ENCODE peak calls at places on chromosomes 3 and 15, in six cellular contexts. X, Q, M, C, H and Y are unnamed samples.

GRCh38 chr3:13656584-13657301 is 107.8 kb downstream of the FBLN2 start:
- DNase-seq in X (no peak), Q (no peak), M (no peak), H (no peak), C (no peak), Y (no peak)

GRCh38 chr3:71754610-71755253 is 1.1 kb downstream of the GPR27 start:
- DNase-seq in M (peak; percentile 49), C (no peak), X (no peak), H (no peak), Q (no peak), Y (no peak)

GRCh38 chr15:60526127-60526616 is 47.2 kb upstream of the ICE2 start:
- DNase-seq in H (no peak), Q (peak; percentile 64), M (no peak), C (peak; percentile 31), X (no peak), Y (no peak)

GRCh38 chr3:185332026-185332735 is 30.8 kb upstream of the MAP3K13 start:
- DNase-seq in X (peak; percentile 82), M (no peak), C (no peak), H (no peak), Q (peak; percentile 95), Y (no peak)

GRCh38 chr3:120559228-120560061 is 36.7 kb upstream of the NDUFB4 start:
- DNase-seq in X (peak; percentile 85), M (peak; percentile 48), H (peak; percentile 85), C (peak; percentile 45), Q (peak; percentile 69), Y (peak; percentile 89)

GRCh38 chr3:72288955-72289707 is 504.2 kb upstream of the PROK2 start:
- DNase-seq in M (peak; percentile 66), X (peak; percentile 57), Q (peak; percentile 71), C (peak; percentile 25), H (no peak), Y (peak; percentile 78)

GRCh38 chr3:183008303-183008702 is 28.0 kb upstream of the DCUN1D1 start:
- DNase-seq in X (no peak), Q (no peak), C (no peak), M (no peak), H (no peak), Y (no peak)

GRCh38 chr15:76973362-76973743 is 21.6 kb upstream of the PSTPIP1 start:
- DNase-seq in M (peak; percentile 60), C (peak; percentile 63), H (peak; percentile 63), X (peak; percentile 20), Q (peak; percentile 34), Y (no peak)

GRCh38 chr3:59593380-59593779 is 543.6 kb upstream of the CFAP20DC start:
- DNase-seq in C (no peak), X (no peak), Q (no peak), M (no peak), H (no peak), Y (no peak)

GRCh38 chr3:73472429-73472828 is 152.3 kb downstream of the PDZRN3 start:
- DNase-seq in X (no peak), H (no peak), M (no peak), C (no peak), Q (no peak), Y (no peak)

GRCh38 chr3:42498034-42498433 is 4.4 kb upstream of the VIPR1 start:
- DNase-seq in C (no peak), H (no peak), M (no peak), Q (no peak), X (no peak), Y (no peak)

GRCh38 chr15:42679285-42680141 is 57.4 kb downstream of the CDAN1 start:
- DNase-seq in H (no peak), Q (peak; percentile 99), X (no peak), C (peak; percentile 20), M (no peak), Y (no peak)

GRCh38 chr15:42890161-42890913 is 30.2 kb downstream of the TTBK2 start:
- DNase-seq in X (peak; percentile 88), Q (peak; percentile 95), M (no peak), C (no peak), H (no peak), Y (no peak)

DNA sequence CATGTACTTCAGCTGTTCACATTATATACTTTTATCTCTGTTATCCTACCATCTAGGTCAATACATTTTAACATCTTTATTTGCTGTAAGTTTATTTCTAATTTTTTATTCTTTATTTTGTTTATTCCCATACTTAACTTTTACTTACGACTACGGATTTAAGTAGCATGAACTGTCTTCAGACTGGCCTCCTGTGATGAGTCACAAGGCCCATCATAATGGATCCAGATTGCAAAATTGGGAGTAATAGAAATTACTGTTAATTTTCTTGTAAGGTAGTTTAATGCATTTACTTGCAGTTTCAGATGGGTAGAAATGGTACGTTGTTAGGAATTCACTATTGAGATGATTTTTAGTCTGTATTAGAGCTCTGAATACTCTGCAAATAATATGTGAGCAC is 45.9 kb downstream of the PPARG start:
- DNase-seq in M (no peak), Q (no peak), X (no peak), H (no peak), C (no peak), Y (no peak)
- H3K4me3 ChIP-seq in M (no peak overlapping the region), Q (no peak overlapping the region), X (no peak overlapping the region), H (no peak overlapping the region), C (no peak overlapping the region), Y (no peak overlapping the region)

DNA sequence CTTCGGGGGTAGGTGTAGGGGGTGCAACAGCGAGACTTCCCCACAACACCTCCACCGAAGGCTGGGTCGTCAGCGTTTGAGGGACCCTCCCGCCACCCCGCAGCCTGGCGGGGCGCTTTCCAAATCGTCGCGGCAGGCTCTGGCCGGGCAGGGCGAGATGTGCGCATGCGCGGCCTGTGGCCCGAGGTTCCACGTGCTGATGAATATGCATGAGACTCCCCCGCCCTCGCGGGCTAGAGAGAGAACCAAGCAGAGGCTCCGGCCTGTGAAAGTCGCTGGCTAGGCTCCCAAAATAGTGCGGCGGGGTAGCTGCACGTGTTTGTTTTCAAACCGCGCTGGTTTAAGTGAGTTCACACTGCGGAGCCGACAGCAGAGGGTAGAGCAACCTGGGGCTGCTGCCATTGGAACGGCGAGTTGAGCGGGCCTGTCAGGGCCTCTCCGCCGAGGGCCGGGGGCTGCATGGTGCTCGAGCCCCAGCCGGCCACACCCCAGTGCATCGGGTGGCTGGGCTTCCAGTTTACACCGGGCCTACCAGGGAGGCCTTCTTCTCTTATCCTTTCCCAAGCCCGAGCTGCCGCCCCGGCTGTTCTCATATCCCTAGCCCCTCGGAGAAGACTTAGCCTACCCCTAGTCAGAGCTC is 10.0 kb downstream of the ZIC1 start:
- DNase-seq in C (no peak), X (peak; percentile 15), Q (no peak), H (peak; percentile 84), M (no peak), Y (peak; percentile 77)
- H3K4me3 ChIP-seq in C (peak overlapping the region; percentile 14), X (peak overlapping the region; percentile 23), Q (no peak overlapping the region), H (no peak overlapping the region), M (peak overlapping the region; percentile 30), Y (peak overlapping the region; percentile 7)

DNA sequence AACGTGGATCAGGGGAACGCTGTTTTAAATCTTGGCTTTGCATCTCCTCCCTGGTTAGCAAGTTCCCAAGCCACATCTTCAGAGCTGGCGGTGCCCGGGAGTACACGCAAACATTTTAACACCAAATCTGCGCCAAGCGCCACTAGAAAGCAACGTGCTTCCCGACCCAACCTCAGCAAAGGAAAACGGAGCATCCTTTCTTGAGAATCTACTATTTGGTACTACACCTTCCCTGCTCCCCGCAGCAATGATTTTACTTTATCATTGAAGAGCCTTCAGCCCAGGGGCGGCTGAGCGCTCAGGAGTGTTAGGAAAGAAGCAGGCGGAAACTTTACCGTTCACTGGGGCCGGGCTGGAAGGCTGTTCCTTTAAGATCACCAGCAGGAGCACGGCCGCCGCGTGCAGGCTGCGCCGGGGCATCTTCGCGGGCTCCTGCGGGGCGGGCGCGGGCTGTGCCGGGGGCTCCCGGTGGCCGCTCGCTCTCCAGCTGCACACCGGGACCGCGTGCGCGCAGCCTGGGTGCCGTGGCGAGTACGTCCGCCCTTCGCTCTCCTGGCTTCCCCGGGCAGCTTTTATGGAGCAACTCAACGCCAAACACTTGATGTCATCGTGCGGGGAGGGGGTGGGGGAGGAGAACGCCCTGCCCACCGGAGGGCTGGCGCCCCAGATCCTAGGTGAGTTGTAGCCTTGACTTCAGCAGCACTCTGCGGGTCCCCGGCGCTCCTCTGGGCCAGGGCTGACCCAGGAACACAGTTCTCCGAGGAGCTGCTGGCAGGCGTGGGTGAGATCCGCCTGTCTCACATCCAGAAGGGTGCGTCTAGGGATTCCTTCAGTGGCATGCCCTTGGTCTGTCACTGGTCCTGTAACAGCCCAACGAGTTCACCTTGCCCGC is at the start of gene CA12:
- DNase-seq in Q (peak; percentile 76), C (peak; percentile 12), H (peak; percentile 38), M (peak; percentile 61), X (peak; percentile 55), Y (peak; percentile 84)
- H3K4me3 ChIP-seq in Q (peak within 1 kb of the TSS; percentile 55), C (peak within 1 kb of the TSS; percentile 49), H (peak within 1 kb of the TSS; percentile 44), M (peak within 1 kb of the TSS; percentile 59), X (peak within 1 kb of the TSS; percentile 54), Y (peak within 1 kb of the TSS; percentile 85)

GRCh38 chr3:176690470-176690869 is 506.8 kb downstream of the TBL1XR1 start:
- DNase-seq in H (no peak), M (no peak), C (no peak), Q (no peak), X (no peak), Y (no peak)
- H3K4me3 ChIP-seq in H (no peak overlapping the region), M (no peak overlapping the region), C (no peak overlapping the region), Q (no peak overlapping the region), X (no peak overlapping the region), Y (no peak overlapping the region)

DNA sequence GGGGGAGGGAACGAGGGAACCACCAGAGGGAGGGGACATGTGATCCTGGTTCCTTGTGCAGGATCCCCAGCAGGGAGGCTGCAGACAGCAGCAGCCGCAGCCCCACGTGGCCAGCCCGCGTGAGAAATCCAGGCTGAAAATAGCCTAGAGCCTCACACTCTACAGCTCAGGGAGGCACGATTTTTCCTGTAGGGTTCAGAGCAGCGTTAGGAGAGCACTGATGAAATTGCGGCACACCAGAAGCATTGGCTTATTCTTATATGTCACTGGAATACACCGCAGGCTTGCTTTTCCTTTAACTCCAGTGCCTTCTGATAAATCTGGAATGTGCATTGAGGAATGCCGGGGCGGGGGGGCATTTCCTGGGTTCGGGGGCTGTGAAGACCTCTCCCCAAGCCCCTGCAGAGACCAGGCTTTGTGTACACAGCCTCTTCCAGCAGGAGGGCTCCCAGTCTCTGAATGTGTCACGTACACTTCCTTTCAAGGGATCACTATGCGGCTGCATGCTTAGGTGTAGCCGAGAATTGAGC is 193.0 kb downstream of the ATP10A start:
- DNase-seq in Q (no peak), X (peak; percentile 76), M (no peak), C (peak; percentile 78), H (peak; percentile 62), Y (peak; percentile 86)
- H3K4me3 ChIP-seq in Q (no peak overlapping the region), X (peak overlapping the region; percentile 19), M (peak overlapping the region; percentile 21), C (peak overlapping the region; percentile 28), H (peak overlapping the region; percentile 26), Y (no peak overlapping the region)

GRCh38 chr3:99638244-99638948 is at the start of gene COL8A1:
- DNase-seq in H (peak; percentile 26), X (peak; percentile 77), C (peak; percentile 62), M (peak; percentile 76), Q (peak; percentile 52), Y (peak; percentile 79)
- H3K4me3 ChIP-seq in H (peak within 1 kb of the TSS; percentile 24), X (peak within 1 kb of the TSS; percentile 62), C (peak within 1 kb of the TSS; percentile 66), M (peak within 1 kb of the TSS; percentile 62), Q (peak within 1 kb of the TSS; percentile 43), Y (peak within 1 kb of the TSS; percentile 71)

GRCh38 chr3:152252750-152253149 is 16.0 kb upstream of the MBNL1 start:
- DNase-seq in H (no peak), C (no peak), M (no peak), X (no peak), Q (no peak), Y (no peak)

GRCh38 chr3:152255290-152255689 is 13.4 kb upstream of the MBNL1 start:
- DNase-seq in M (no peak), C (no peak), H (no peak), X (no peak), Q (no peak), Y (no peak)

GRCh38 chr3:152254031-152254430 is 14.7 kb upstream of the MBNL1 start:
- DNase-seq in X (no peak), H (no peak), Q (no peak), C (no peak), M (no peak), Y (no peak)

GRCh38 chr3:152251916-152252315 is 16.8 kb upstream of the MBNL1 start:
- DNase-seq in H (no peak), X (no peak), Q (no peak), C (no peak), M (no peak), Y (no peak)

GRCh38 chr3:152253514-152253913 is 15.2 kb upstream of the MBNL1 start:
- DNase-seq in X (no peak), C (no peak), M (no peak), H (no peak), Q (no peak), Y (no peak)
- H3K4me3 ChIP-seq in X (no peak overlapping the region), C (no peak overlapping the region), M (no peak overlapping the region), H (no peak overlapping the region), Q (no peak overlapping the region), Y (no peak overlapping the region)